ENCODE peak calls at places on chromosomes 6 and 20, in ten cellular contexts. D is HepG2; E is CD4-positive, CD25-positive, alpha-beta regulatory T cell; O is SK-N-SH; P is A549; L is astrocyte; Q is right cardiac atrium; X is Karpas-422; T is thyroid gland; K is heart right ventricle. I is an unnamed sample. For H3K9me3, the result is how much of the 10 kb centered on the place peaks cover.

GRCh38 chr20:34200020-34200419 is 41.2 kb upstream of the ASIP start:
- DNase-seq in D (no peak), E (no peak), O (no peak), P (no peak), L (no peak), Q (no peak), X (no peak), T (no peak), K (no peak), I (no peak)

GRCh38 chr20:1180949-1181348 is 3.8 kb downstream of the TMEM74B start:
- DNase-seq in D (no peak), E (no peak), O (no peak), P (no peak), L (no peak), Q (no peak), X (no peak), T (no peak), K (no peak), I (no peak)

GRCh38 chr6:7528565-7528964 is 12.9 kb upstream of the DSP start:
- DNase-seq in D (no peak), E (no peak), O (no peak), P (no peak), L (peak), Q (no peak), X (no peak), T (no peak), K (no peak), I (no peak)

GRCh38 chr6:52422156-52422555 is 2.0 kb downstream of the EFHC1 start:
- DNase-seq in D (no peak), E (no peak), O (no peak), P (no peak), L (no peak), Q (no peak), X (no peak), T (no peak), K (no peak), I (no peak)

GRCh38 chr6:156418253-156418652 is 358.9 kb upstream of the ARID1B start:
- DNase-seq in D (no peak), E (no peak), O (no peak), P (no peak), L (no peak), Q (no peak), X (no peak), T (no peak), K (no peak), I (no peak)

GRCh38 chr6:53928641-53929339 is 134.0 kb downstream of the LRRC1 start:
- DNase-seq in D (peak), E (no peak), O (no peak), P (no peak), L (peak), Q (no peak), X (no peak), T (no peak), K (no peak), I (no peak)

GRCh38 chr20:41428285-41428684 is 61.7 kb upstream of the EMILIN3 start:
- DNase-seq in D (peak), E (peak), O (no peak), P (peak), L (peak), Q (no peak), X (no peak), T (no peak), K (no peak), I (no peak)

GRCh38 chr6:168884050-168884645 is 369.5 kb downstream of the THBS2 start:
- DNase-seq in D (no peak), E (no peak), O (no peak), P (no peak), L (no peak), Q (no peak), X (no peak), T (no peak), K (no peak), I (no peak)

GRCh38 chr20:59042151-59042795 is at the start of gene PRELID3B:
- DNase-seq in D (peak), E (no peak), O (peak), P (peak), L (no peak), Q (no peak), X (peak), T (peak), K (peak), I (no peak)

GRCh38 chr6:170371588-170371987 is 65.0 kb downstream of the FAM120B start:
- DNase-seq in D (no peak), E (no peak), O (peak), P (no peak), L (no peak), Q (peak), X (no peak), T (no peak), K (no peak), I (peak)

GRCh38 chr6:45375449-45375848 is 2.3 kb downstream of the SUPT3H start:
- DNase-seq in D (no peak), E (no peak), O (no peak), P (no peak), L (no peak), Q (no peak), X (no peak), T (no peak), K (no peak), I (no peak)

GRCh38 chr6:11812951-11813350 is 34.3 kb upstream of the ADTRP start:
- DNase-seq in D (no peak), E (no peak), O (no peak), P (no peak), L (no peak), Q (no peak), X (no peak), T (no peak), K (no peak), I (no peak)

GRCh38 chr20:38685271-38685670 is 39.0 kb upstream of the SLC32A1 start:
- DNase-seq in D (no peak), E (no peak), O (no peak), P (no peak), L (no peak), Q (no peak), X (no peak), T (no peak), K (no peak), I (no peak)

GRCh38 chr6:29510202-29510601 is 22.4 kb upstream of the MAS1L start:
- DNase-seq in D (peak), E (no peak), O (no peak), P (no peak), L (no peak), Q (no peak), X (peak), T (no peak), K (no peak), I (no peak)

GRCh38 chr6:40723967-40724366 is 136.8 kb upstream of the LRFN2 start:
- DNase-seq in D (no peak), E (no peak), O (peak), P (no peak), L (no peak), Q (no peak), X (no peak), T (no peak), K (no peak), I (no peak)

GRCh38 chr6:2579241-2579761 is 171.4 kb downstream of the MYLK4 start:
- DNase-seq in D (no peak), E (no peak), O (peak), P (no peak), L (peak), Q (peak), X (no peak), T (no peak), K (peak), I (no peak)

GRCh38 chr20:63884506-63885263 is 10.2 kb upstream of the DNAJC5 start:
- DNase-seq in D (no peak), E (no peak), O (peak), P (no peak), L (no peak), Q (peak), X (no peak), T (no peak), K (peak), I (no peak)

GRCh38 chr20:63032026-63032800 is 25.4 kb upstream of the BHLHE23 start:
- DNase-seq in D (no peak), E (no peak), O (no peak), P (no peak), L (no peak), Q (no peak), X (no peak), T (no peak), K (no peak), I (no peak)

GRCh38 chr6:45185403-45186251 is 142.5 kb upstream of the RUNX2 start:
- DNase-seq in D (no peak), E (no peak), O (no peak), P (no peak), L (no peak), Q (no peak), X (no peak), T (no peak), K (no peak), I (no peak)

GRCh38 chr20:51444472-51444871 is 98.0 kb downstream of the NFATC2 start:
- DNase-seq in D (no peak), E (no peak), O (peak), P (no peak), L (no peak), Q (no peak), X (no peak), T (no peak), K (no peak), I (no peak)

GRCh38 chr20:29874476-29875202 is 1382.8 kb upstream of the DEFB115 start:
- DNase-seq in D (no peak), E (no peak), O (peak), P (no peak), L (no peak), Q (no peak), X (no peak), T (no peak), K (no peak), I (no peak)
- H3K9me3 ChIP-seq in D (half or more), E (under half), O (under half), P (under half), L (under half), Q (under half), X (under half), T (under half), K (under half), I (under half)

GRCh38 chr6:105113422-105113821 is 66.4 kb downstream of the POPDC3 start:
- DNase-seq in D (no peak), E (no peak), O (no peak), P (no peak), L (no peak), Q (no peak), X (no peak), T (no peak), K (peak), I (no peak)
- H3K4me3 ChIP-seq in D (no peak), E (no peak), O (no peak), P (no peak), L (no peak), Q (no peak), X (no peak), T (no peak), K (no peak), I (no peak)

DNA sequence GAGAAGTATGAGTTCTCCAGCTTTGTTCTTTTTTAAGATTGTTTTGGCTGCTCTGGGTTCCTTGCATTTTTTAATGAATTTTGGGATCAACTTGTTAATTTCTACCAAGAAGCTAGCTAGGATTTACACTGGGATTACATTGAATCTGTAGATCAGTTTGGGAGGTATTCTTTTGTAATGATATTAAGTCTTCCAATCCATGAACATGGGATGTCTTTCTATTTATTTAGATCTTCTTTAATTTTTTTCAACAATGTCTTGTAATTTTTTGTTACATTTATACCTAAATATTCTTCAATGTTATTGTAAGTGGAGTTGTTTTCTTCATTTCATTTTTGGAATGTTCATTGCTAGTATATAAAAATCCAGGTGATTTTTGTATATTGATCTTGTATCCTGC is 12.5 kb downstream of the PRIM2 start:
- DNase-seq in D (no peak), E (no peak), O (no peak), P (no peak), L (no peak), Q (no peak), X (no peak), T (no peak), K (no peak), I (no peak)
- H3K9me3 ChIP-seq in D (under half), E (under half), O (under half), P (under half), L (under half), Q (under half), X (under half), T (under half), K (under half), I (under half)

GRCh38 chr20:17909745-17910345 is 58.7 kb downstream of the SNX5 start:
- DNase-seq in D (no peak), E (no peak), O (no peak), P (no peak), L (peak), Q (no peak), X (no peak), T (no peak), K (no peak), I (no peak)

GRCh38 chr20:17914957-17915356 is 53.6 kb downstream of the SNX5 start:
- DNase-seq in D (no peak), E (no peak), O (no peak), P (no peak), L (no peak), Q (no peak), X (no peak), T (no peak), K (no peak), I (no peak)

GRCh38 chr20:17911927-17912326 is 56.7 kb downstream of the SNX5 start:
- DNase-seq in D (no peak), E (no peak), O (no peak), P (no peak), L (no peak), Q (no peak), X (no peak), T (no peak), K (no peak), I (no peak)

GRCh38 chr20:17912916-17913315 is 55.7 kb downstream of the SNX5 start:
- DNase-seq in D (no peak), E (no peak), O (no peak), P (no peak), L (no peak), Q (no peak), X (no peak), T (no peak), K (no peak), I (no peak)

DNA sequence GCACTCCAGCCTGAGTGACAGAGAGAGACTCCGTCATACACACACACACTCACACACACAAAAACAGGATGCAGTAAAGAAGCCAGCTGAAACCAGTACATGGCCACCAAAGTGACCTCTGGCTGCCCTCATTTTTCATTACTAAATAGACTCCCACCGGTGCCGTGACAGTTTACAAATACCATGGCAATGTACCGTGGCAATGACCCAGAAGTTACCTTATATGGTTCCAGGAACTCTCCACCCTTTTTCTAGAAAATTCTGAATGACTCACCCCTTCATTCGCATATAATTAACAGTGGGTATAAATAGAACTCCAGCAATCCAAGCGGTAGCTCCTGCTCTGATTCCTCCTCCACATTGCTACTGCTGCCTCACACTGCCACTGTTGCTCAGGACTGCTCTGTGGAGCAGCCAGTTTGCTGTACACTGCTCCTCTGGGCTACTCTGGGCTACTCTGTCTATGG is 57.7 kb downstream of the SNX5 start:
- DNase-seq in D (no peak), E (no peak), O (no peak), P (no peak), L (peak), Q (peak), X (no peak), T (peak), K (peak), I (no peak)
- H3K4me3 ChIP-seq in D (no peak), E (no peak), O (no peak), P (no peak), L (no peak), Q (no peak), X (no peak), T (no peak), K (no peak), I (no peak)

I was measured in iPS DF 6.9.